ENCODE peak calls at places on chromosomes 12 and 14, in six cellular contexts. A is WTC11; G is H4; U is stimulated activated naive B cell treated with anti-CD40 and anti-IgM and Interleukin-4, amounts not matched to agents 10 μg/mL and 1 μg/mL and 100 μg/mL, for 72 hours; P is aorta; J is substantia nigra. V is an unnamed sample.

GRCh38 chr12:15774819-15775218 is 14.4 kb downstream of the EPS8 start:
- DNase-seq in A (no peak), G (no peak), U (no peak), P (no peak), J (no peak), V (no peak)

GRCh38 chr12:100058482-100059029 is 73.8 kb upstream of the ANKS1B start:
- DNase-seq in A (no peak), G (peak; percentile 3), U (no peak), P (no peak), J (no peak), V (no peak)

GRCh38 chr14:65344011-65344410 is 68.5 kb upstream of the FUT8 start:
- DNase-seq in A (no peak), G (no peak), U (no peak), P (no peak), J (no peak), V (no peak)

GRCh38 chr12:92146497-92146828 is 817 bp upstream of the BTG1 start:
- DNase-seq in A (no peak), G (peak; percentile 27), U (no peak), P (no peak), J (no peak), V (no peak)

GRCh38 chr12:29537292-29537691 is 39.8 kb upstream of the OVCH1 start:
- DNase-seq in A (no peak), G (no peak), U (no peak), P (no peak), J (no peak), V (no peak)

GRCh38 chr14:56949828-56950227 is 139.5 kb upstream of the OTX2 start:
- DNase-seq in A (no peak), G (peak; percentile 45), U (no peak), P (no peak), J (no peak), V (no peak)

GRCh38 chr14:76937181-76938091 is 91.1 kb downstream of the IRF2BPL start:
- DNase-seq in A (no peak), G (peak; percentile 52), U (no peak), P (peak; percentile 82), J (no peak), V (peak; percentile 50)

GRCh38 chr14:79278798-79279644 is 932.3 kb downstream of the DIO2 start:
- DNase-seq in A (peak; percentile 85), G (peak; percentile 82), U (no peak), P (peak; percentile 89), J (no peak), V (peak; percentile 72)

GRCh38 chr12:121678721-121679300 is 9.4 kb upstream of the MORN3 start:
- DNase-seq in A (no peak), G (no peak), U (no peak), P (no peak), J (no peak), V (no peak)

GRCh38 chr12:94078138-94078723 is 70.1 kb upstream of the PLXNC1 start:
- DNase-seq in A (no peak), G (no peak), U (no peak), P (no peak), J (no peak), V (no peak)

GRCh38 chr12:2288875-2289274 is 236.1 kb downstream of the CACNA1C start:
- DNase-seq in A (no peak), G (no peak), U (no peak), P (no peak), J (no peak), V (no peak)

GRCh38 chr12:4027412-4027811 is 154.2 kb upstream of the PARP11 start:
- DNase-seq in A (no peak), G (peak; percentile 44), U (peak; percentile 14), P (no peak), J (no peak), V (no peak)

GRCh38 chr12:77256924-77257323 is 191.6 kb upstream of the E2F7 start:
- DNase-seq in A (no peak), G (no peak), U (no peak), P (no peak), J (no peak), V (no peak)

GRCh38 chr12:42679402-42679801 is 89.9 kb upstream of the PRICKLE1 start:
- DNase-seq in A (no peak), G (no peak), U (no peak), P (no peak), J (no peak), V (no peak)

GRCh38 chr12:70165450-70165849 is 77.8 kb upstream of the CNOT2 start:
- DNase-seq in A (no peak), G (no peak), U (no peak), P (no peak), J (no peak), V (no peak)

GRCh38 chr14:102731101-102731870 is 46.0 kb upstream of the TRAF3 start:
- DNase-seq in A (no peak), G (no peak), U (no peak), P (peak; percentile 63), J (no peak), V (no peak)

GRCh38 chr12:79725987-79726386 is 35.2 kb upstream of the PAWR start:
- DNase-seq in A (no peak), G (no peak), U (no peak), P (no peak), J (no peak), V (no peak)

GRCh38 chr12:64893961-64894360 is 69.5 kb downstream of the TBC1D30 start:
- DNase-seq in A (no peak), G (peak; percentile 22), U (no peak), P (no peak), J (no peak), V (no peak)

GRCh38 chr14:99132821-99133562 is 139.0 kb downstream of the BCL11B start:
- DNase-seq in A (no peak), G (no peak), U (no peak), P (no peak), J (no peak), V (no peak)

GRCh38 chr12:46824709-46825108 is 1.1 kb downstream of the SLC38A4 start:
- DNase-seq in A (no peak), G (no peak), U (no peak), P (no peak), J (no peak), V (no peak)